ENCODE peak calls at places on chromosomes 4 and X, in six cellular contexts. K is activated CD8-positive, alpha-beta T cell treated with anti-CD3 and anti-CD28 coated beads for 36 hours; I is T-helper 9 cell; B is HS-5; X is globus pallidus; H is esophagus squamous epithelium. Q is an unnamed sample.

GRCh38 chrX:54184474-54184873 is 1.4 kb upstream of the FAM120C start:
- DNase-seq in K (no peak), I (no peak), B (no peak), X (no peak), H (no peak), Q (no peak)

GRCh38 chr4:148258526-148258925 is 183.7 kb downstream of the NR3C2 start:
- DNase-seq in K (no peak), I (no peak), B (no peak), X (no peak), H (no peak), Q (no peak)

GRCh38 chr4:80033581-80033980 is 39.4 kb downstream of the ANTXR2 start:
- DNase-seq in K (no peak), I (no peak), B (no peak), X (no peak), H (no peak), Q (no peak)

GRCh38 chrX:18415386-18415785 is 10.0 kb upstream of the CDKL5 start:
- DNase-seq in K (no peak), I (no peak), B (no peak), X (no peak), H (no peak), Q (no peak)

GRCh38 chrX:49309401-49309981 is 6.0 kb downstream of the GAGE10 start:
- DNase-seq in K (peak), I (no peak), B (no peak), X (peak), H (no peak), Q (peak)

GRCh38 chr4:83075696-83076095 is 38.8 kb downstream of the PLAC8 start:
- DNase-seq in K (no peak), I (no peak), B (no peak), X (no peak), H (no peak), Q (no peak)

GRCh38 chrX:118694628-118695027 is 32.8 kb upstream of the IL13RA1 start:
- DNase-seq in K (no peak), I (no peak), B (no peak), X (no peak), H (no peak), Q (no peak)

GRCh38 chr4:182826391-182826790 is 90.8 kb downstream of the DCTD start:
- DNase-seq in K (peak), I (no peak), B (no peak), X (no peak), H (no peak), Q (no peak)

GRCh38 chr4:186250740-186251124 is 15.3 kb upstream of the F11 start:
- DNase-seq in K (no peak), I (no peak), B (no peak), X (no peak), H (no peak), Q (no peak)

GRCh38 chr4:168836482-168836881 is 173.6 kb downstream of the CBR4 start:
- DNase-seq in K (no peak), I (no peak), B (no peak), X (no peak), H (no peak), Q (no peak)

GRCh38 chr4:59608466-59608865 is 1591.7 kb upstream of the ADGRL3 start:
- DNase-seq in K (no peak), I (no peak), B (no peak), X (no peak), H (no peak), Q (no peak)

GRCh38 chr4:1294891-1295290 is 5.2 kb downstream of the MAEA start:
- DNase-seq in K (no peak), I (no peak), B (no peak), X (no peak), H (no peak), Q (no peak)

GRCh38 chr4:124028172-124028571 is 631.6 kb downstream of the SPRY1 start:
- DNase-seq in K (no peak), I (no peak), B (no peak), X (no peak), H (no peak), Q (no peak)

GRCh38 chr4:105092356-105092755 is 54.3 kb upstream of the TET2 start:
- DNase-seq in K (no peak), I (no peak), B (peak), X (no peak), H (no peak), Q (no peak)

GRCh38 chr4:128924951-128925350 is 115.5 kb downstream of the JADE1 start:
- DNase-seq in K (no peak), I (no peak), B (no peak), X (no peak), H (no peak), Q (no peak)

Q was measured in iPS DF 6.9.